ENCODE peak calls at places on chromosomes 3 and 15, in four cellular contexts. P, W, D and Z are unnamed samples.

GRCh38 chr3:100265016-100265415 is 4.2 kb downstream of the TBC1D23 start:
- DNase-seq in P (no peak), W (no peak), D (no peak), Z (no peak)

GRCh38 chr3:41251593-41251992 is 52.3 kb downstream of the CTNNB1 start:
- DNase-seq in P (no peak), W (no peak), D (no peak), Z (no peak)

GRCh38 chr15:57747206-57747605 is 40.7 kb downstream of the POLR2M start:
- DNase-seq in P (peak; percentile 48), W (no peak), D (peak; percentile 49), Z (no peak)

GRCh38 chr15:29396176-29396811 is 126.7 kb upstream of the NSMCE3 start:
- DNase-seq in P (no peak), W (no peak), D (no peak), Z (no peak)

GRCh38 chr3:195847061-195847950 is 35.6 kb upstream of the MUC4 start:
- DNase-seq in P (no peak), W (peak; percentile 42), D (no peak), Z (no peak)

GRCh38 chr3:102400766-102401165 is 34.0 kb upstream of the ZPLD1 start:
- DNase-seq in P (no peak), W (peak; percentile 98), D (no peak), Z (peak; percentile 2)

GRCh38 chr3:11717301-11717700 is 73.6 kb upstream of the VGLL4 start:
- DNase-seq in P (no peak), W (peak; percentile 28), D (no peak), Z (no peak)

GRCh38 chr3:25412269-25412668 is 15.8 kb upstream of the RARB start:
- DNase-seq in P (no peak), W (no peak), D (no peak), Z (no peak)

GRCh38 chr15:77032052-77032646 is 37.2 kb downstream of the PSTPIP1 start:
- DNase-seq in P (peak; percentile 14), W (no peak), D (peak; percentile 10), Z (no peak)

GRCh38 chr15:36883705-36884355 is 216.5 kb downstream of the MEIS2 start:
- DNase-seq in P (peak; percentile 90), W (peak; percentile 57), D (peak; percentile 88), Z (peak; percentile 66)

GRCh38 chr3:51705276-51706020 is 1.4 kb upstream of the GRM2 start:
- DNase-seq in P (peak; percentile 12), W (no peak), D (no peak), Z (no peak)

GRCh38 chr3:143040264-143040879 is 39.0 kb downstream of the U2SURP start:
- DNase-seq in P (no peak), W (peak; percentile 78), D (no peak), Z (no peak)

GRCh38 chr3:126996905-126997304 is 14.0 kb downstream of the PLXNA1 start:
- DNase-seq in P (no peak), W (no peak), D (no peak), Z (no peak)

GRCh38 chr3:9553021-9553948 is at the start of gene LHFPL4:
- DNase-seq in P (no peak), W (no peak), D (no peak), Z (no peak)

GRCh38 chr3:78481050-78481449 is 1286.7 kb downstream of the ROBO1 start:
- DNase-seq in P (no peak), W (no peak), D (no peak), Z (no peak)

GRCh38 chr3:4907050-4907449 is 72.2 kb upstream of the BHLHE40 start:
- DNase-seq in P (no peak), W (no peak), D (no peak), Z (no peak)

GRCh38 chr3:43747641-43748040 is 56.9 kb downstream of the ABHD5 start:
- DNase-seq in P (no peak), W (peak; percentile 19), D (no peak), Z (no peak)

GRCh38 chr3:56192001-56192400 is 276.3 kb downstream of the ERC2 start:
- DNase-seq in P (no peak), W (no peak), D (no peak), Z (no peak)

GRCh38 chr3:71887256-71887655 is 102.3 kb upstream of the PROK2 start:
- DNase-seq in P (no peak), W (no peak), D (no peak), Z (no peak)

GRCh38 chr3:42192334-42193200 is 73.4 kb downstream of the CCK start:
- DNase-seq in P (no peak), W (peak; percentile 48), D (no peak), Z (no peak)

GRCh38 chr3:48688032-48688736 is 2.5 kb upstream of the NCKIPSD start:
- DNase-seq in P (no peak), W (no peak), D (no peak), Z (peak; percentile 75)

GRCh38 chr3:127791221-127791913 is 30.9 kb downstream of the MGLL start:
- DNase-seq in P (no peak), W (peak; percentile 51), D (no peak), Z (peak; percentile 76)

GRCh38 chr3:138824114-138824506 is 10.6 kb downstream of the PIK3CB start:
- DNase-seq in P (no peak), W (peak; percentile 46), D (no peak), Z (no peak)